ENCODE peak calls at places on chromosomes 2 and 18, in ten cellular contexts. N is HT-29; I is activated T-cell treated with anti-CD3 and anti-CD28 coated beads, Interleukin-2, amount 50 U/mL, for 24 hours; Z is SK-MEL-5; C is stromal cell of bone marrow; H is activated CD4-positive, alpha-beta T cell treated with anti-CD3 and anti-CD28 coated beads, Interleukin-2, amount 50 U/mL, for 24 hours; A is activated effector memory CD4-positive, alpha-beta T cell treated with anti-CD3 and anti-CD28 coated beads, Interleukin-2, amount 50 U/mL, for 16 hours; D is C1 segment of cervical spinal cord; V is amniotic stem cell; S is stimulated activated CD4-positive, alpha-beta T cell treated with anti-CD3 and anti-CD28 coated beads, Interleukin-1b, Interleukin-23, amount 100 ng/mL, for 1 hour. U is an unnamed sample.

GRCh38 chr2:119702203-119702917 is 23.4 kb downstream of the TMEM177 start:
- DNase-seq in C (no peak), I (no peak), H (no peak), S (no peak), Z (no peak), D (no peak), V (no peak), A (no peak), N (no peak), U (no peak)

GRCh38 chr2:9169310-9170107 is 37.1 kb upstream of the ASAP2 start:
- DNase-seq in N (no peak), I (no peak), S (no peak), Z (no peak), A (no peak), C (no peak), V (no peak), D (no peak), H (no peak), U (no peak)

GRCh38 chr2:231364961-231365810 is 30.3 kb upstream of the B3GNT7 start:
- DNase-seq in S (no peak), A (no peak), H (no peak), Z (peak), I (no peak), V (peak), C (peak), N (peak), D (no peak), U (peak)

GRCh38 chr18:75223687-75224347 is 13.2 kb downstream of the TSHZ1 start:
- DNase-seq in S (no peak), I (no peak), C (no peak), D (no peak), N (no peak), V (no peak), H (no peak), A (no peak), Z (no peak), U (no peak)

GRCh38 chr18:33034941-33035340 is 262.1 kb upstream of the KLHL14 start:
- DNase-seq in H (no peak), A (no peak), Z (no peak), C (peak), N (no peak), I (no peak), V (no peak), D (no peak), S (no peak), U (no peak)

GRCh38 chr18:32469190-32469611 is 1.5 kb downstream of the GAREM1 start:
- DNase-seq in H (no peak), C (no peak), D (no peak), Z (peak), S (no peak), V (peak), N (peak), I (no peak), A (no peak), U (no peak)

GRCh38 chr2:157789933-157790511 is 86.1 kb downstream of the ACVR1 start:
- DNase-seq in Z (no peak), V (no peak), I (no peak), H (no peak), D (no peak), S (no peak), N (peak), C (no peak), A (no peak), U (no peak)

GRCh38 chr2:161116463-161116960 is 43.7 kb upstream of the TANK start:
- DNase-seq in I (no peak), A (no peak), H (no peak), N (no peak), C (no peak), V (no peak), Z (no peak), D (no peak), S (no peak), U (no peak)